ENCODE peak calls at places on chromosomes 13 and 19, in seven cellular contexts. One of them, this sample, is unnamed.
A peak's percentile ranks its signal among the peaks of the same experiment; 100 is the strongest.

GRCh38 chr13:70043685-70044084 is 63.9 kb upstream of the ATXN8OS start:
- DNase-seq in neural crest cell: no peak
- DNase-seq in sigmoid colon: no peak
- DNase-seq in adrenal gland: no peak
- DNase-seq in heart right ventricle: no peak
- DNase-seq in retinal pigment epithelial cell: no peak
- DNase-seq in GM20000: peak; percentile 6
- DNase-seq in this sample: peak; percentile 5

GRCh38 chr19:11251650-11252314 is 10.5 kb downstream of the DOCK6 start:
- DNase-seq in GM20000: no peak
- DNase-seq in neural crest cell: no peak
- DNase-seq in adrenal gland: no peak
- DNase-seq in heart right ventricle: no peak
- DNase-seq in retinal pigment epithelial cell: no peak
- DNase-seq in sigmoid colon: no peak
- DNase-seq in this sample: no peak

GRCh38 chr19:29690842-29691241 is 24.2 kb downstream of the C19orf12 start:
- DNase-seq in adrenal gland: no peak
- DNase-seq in sigmoid colon: no peak
- DNase-seq in neural crest cell: no peak
- DNase-seq in GM20000: peak; percentile 65
- DNase-seq in heart right ventricle: no peak
- DNase-seq in retinal pigment epithelial cell: no peak
- DNase-seq in this sample: no peak

GRCh38 chr13:21014139-21014665 is 47.2 kb downstream of the LATS2 start:
- DNase-seq in sigmoid colon: no peak
- DNase-seq in adrenal gland: no peak
- DNase-seq in retinal pigment epithelial cell: no peak
- DNase-seq in GM20000: no peak
- DNase-seq in heart right ventricle: no peak
- DNase-seq in neural crest cell: no peak
- DNase-seq in this sample: no peak

GRCh38 chr13:79392882-79393563 is 13.0 kb downstream of the RBM26 start:
- DNase-seq in GM20000: no peak
- DNase-seq in neural crest cell: no peak
- DNase-seq in sigmoid colon: no peak
- DNase-seq in heart right ventricle: no peak
- DNase-seq in adrenal gland: no peak
- DNase-seq in retinal pigment epithelial cell: no peak
- DNase-seq in this sample: no peak

GRCh38 chr19:56332695-56333094 is 18.1 kb upstream of the ZSCAN5A start:
- DNase-seq in GM20000: no peak
- DNase-seq in heart right ventricle: no peak
- DNase-seq in neural crest cell: no peak
- DNase-seq in adrenal gland: no peak
- DNase-seq in retinal pigment epithelial cell: no peak
- DNase-seq in sigmoid colon: no peak
- DNase-seq in this sample: no peak

GRCh38 chr19:15399234-15399515 is 19.6 kb upstream of the AKAP8 start:
- DNase-seq in GM20000: no peak
- DNase-seq in retinal pigment epithelial cell: no peak
- DNase-seq in neural crest cell: no peak
- DNase-seq in sigmoid colon: peak; percentile 41
- DNase-seq in heart right ventricle: no peak
- DNase-seq in adrenal gland: no peak
- DNase-seq in this sample: no peak

GRCh38 chr19:33763661-33764343 is 32.9 kb upstream of the KCTD15 start:
- DNase-seq in GM20000: no peak
- DNase-seq in neural crest cell: no peak
- DNase-seq in adrenal gland: no peak
- DNase-seq in heart right ventricle: no peak
- DNase-seq in sigmoid colon: no peak
- DNase-seq in retinal pigment epithelial cell: no peak
- DNase-seq in this sample: no peak

GRCh38 chr13:35157143-35157755 is 215.2 kb downstream of the NBEA start:
- DNase-seq in sigmoid colon: no peak
- DNase-seq in neural crest cell: peak; percentile 39
- DNase-seq in GM20000: peak; percentile 29
- DNase-seq in retinal pigment epithelial cell: peak; percentile 38
- DNase-seq in adrenal gland: peak; percentile 23
- DNase-seq in heart right ventricle: no peak
- DNase-seq in this sample: peak; percentile 38

GRCh38 chr19:20325151-20325550 is 158.1 kb downstream of the ZNF486 start:
- DNase-seq in retinal pigment epithelial cell: no peak
- DNase-seq in neural crest cell: no peak
- DNase-seq in GM20000: no peak
- DNase-seq in sigmoid colon: no peak
- DNase-seq in adrenal gland: no peak
- DNase-seq in heart right ventricle: no peak
- DNase-seq in this sample: no peak

GRCh38 chr19:46137915-46138473 is 10.0 kb upstream of the IGFL2 start:
- DNase-seq in heart right ventricle: no peak
- DNase-seq in retinal pigment epithelial cell: no peak
- DNase-seq in GM20000: no peak
- DNase-seq in sigmoid colon: no peak
- DNase-seq in adrenal gland: no peak
- DNase-seq in neural crest cell: no peak
- DNase-seq in this sample: no peak

GRCh38 chr19:1469936-1470863 is 8.8 kb downstream of the C19orf25 start:
- DNase-seq in heart right ventricle: peak; percentile 59
- DNase-seq in GM20000: peak; percentile 89
- DNase-seq in neural crest cell: no peak
- DNase-seq in retinal pigment epithelial cell: no peak
- DNase-seq in sigmoid colon: no peak
- DNase-seq in adrenal gland: no peak
- DNase-seq in this sample: peak; percentile 88

GRCh38 chr19:30609656-30610270 is 237.6 kb downstream of the ZNF536 start:
- DNase-seq in heart right ventricle: no peak
- DNase-seq in adrenal gland: no peak
- DNase-seq in retinal pigment epithelial cell: no peak
- DNase-seq in neural crest cell: no peak
- DNase-seq in GM20000: no peak
- DNase-seq in sigmoid colon: no peak
- DNase-seq in this sample: no peak

GRCh38 chr13:41061914-41062837 is 867 bp downstream of the WBP4 start:
- DNase-seq in neural crest cell: no peak
- DNase-seq in sigmoid colon: no peak
- DNase-seq in adrenal gland: no peak
- DNase-seq in GM20000: peak; percentile 61
- DNase-seq in heart right ventricle: no peak
- DNase-seq in retinal pigment epithelial cell: no peak
- DNase-seq in this sample: no peak

GRCh38 chr13:41059466-41059865 is 1.8 kb upstream of the WBP4 start:
- DNase-seq in neural crest cell: no peak
- DNase-seq in heart right ventricle: no peak
- DNase-seq in adrenal gland: no peak
- DNase-seq in GM20000: no peak
- DNase-seq in sigmoid colon: no peak
- DNase-seq in retinal pigment epithelial cell: no peak
- DNase-seq in this sample: no peak

GRCh38 chr13:41060723-41061074 is 610 bp upstream of the WBP4 start:
- DNase-seq in neural crest cell: peak; percentile 78
- DNase-seq in adrenal gland: peak; percentile 83
- DNase-seq in sigmoid colon: peak; percentile 90
- DNase-seq in heart right ventricle: peak; percentile 82
- DNase-seq in GM20000: peak; percentile 75
- DNase-seq in retinal pigment epithelial cell: no peak
- DNase-seq in this sample: peak; percentile 70

GRCh38 chr13:41059896-41060722 is 1.2 kb upstream of the WBP4 start:
- DNase-seq in retinal pigment epithelial cell: no peak
- DNase-seq in heart right ventricle: peak; percentile 88
- DNase-seq in sigmoid colon: peak; percentile 96
- DNase-seq in GM20000: peak; percentile 83
- DNase-seq in neural crest cell: peak; percentile 80
- DNase-seq in adrenal gland: peak; percentile 94
- DNase-seq in this sample: peak; percentile 78

DNA sequence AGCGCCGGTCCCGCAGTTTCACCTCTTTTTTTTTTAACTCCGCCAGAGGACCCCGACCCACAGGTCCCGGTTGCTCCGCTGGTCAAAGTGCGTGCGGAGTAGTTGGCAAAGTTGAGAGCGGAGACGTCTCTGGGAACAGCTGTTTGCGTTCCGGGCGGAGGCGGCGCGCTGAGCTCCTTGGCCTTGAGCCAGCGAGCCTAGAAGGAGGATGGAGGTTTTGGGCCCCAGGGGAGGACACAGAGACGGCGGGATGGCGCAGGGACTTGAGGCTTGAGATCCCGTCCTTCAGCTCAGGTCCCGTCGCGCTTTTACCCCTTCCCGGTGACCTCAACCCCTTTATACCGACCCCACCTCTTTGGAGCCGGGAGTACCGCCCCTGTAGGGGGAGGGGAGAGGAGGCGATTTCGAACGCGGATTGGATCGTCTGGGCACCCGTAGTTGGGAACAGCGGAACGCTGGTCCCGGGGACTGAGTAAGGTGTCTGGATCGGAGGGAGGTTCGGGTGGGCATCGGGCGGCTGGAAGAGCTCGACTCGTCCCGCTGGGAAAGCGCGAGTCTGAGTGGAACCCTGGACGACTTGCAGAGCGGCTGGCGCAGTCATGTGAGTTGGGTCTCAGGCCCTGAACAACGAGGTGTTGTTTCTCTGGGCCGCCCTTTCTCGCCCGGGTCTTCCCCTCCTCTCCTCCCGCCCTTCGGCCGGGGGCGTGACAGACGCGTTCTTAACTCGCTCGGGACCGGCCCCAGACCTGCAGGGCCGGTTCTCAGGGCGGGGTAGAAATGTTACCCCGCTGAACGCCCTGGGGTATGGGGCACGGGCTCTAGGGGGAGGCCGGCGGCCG is at the start of gene WBP4:
- DNase-seq in neural crest cell: peak; percentile 94
- DNase-seq in adrenal gland: peak; percentile 96
- DNase-seq in GM20000: peak; percentile 88
- DNase-seq in retinal pigment epithelial cell: peak; percentile 81
- DNase-seq in heart right ventricle: peak; percentile 94
- DNase-seq in sigmoid colon: peak; percentile 97
- DNase-seq in this sample: peak; percentile 90
- TF ChIP-seq CTCF in neural crest cell: no peak
- TF ChIP-seq CTCF in adrenal gland: no peak
- TF ChIP-seq CTCF in GM20000: no peak
- TF ChIP-seq CTCF in retinal pigment epithelial cell: peak; percentile 20
- TF ChIP-seq CTCF in heart right ventricle: no peak
- TF ChIP-seq CTCF in sigmoid colon: no peak
- TF ChIP-seq CTCF in this sample: peak; percentile 22

DNA sequence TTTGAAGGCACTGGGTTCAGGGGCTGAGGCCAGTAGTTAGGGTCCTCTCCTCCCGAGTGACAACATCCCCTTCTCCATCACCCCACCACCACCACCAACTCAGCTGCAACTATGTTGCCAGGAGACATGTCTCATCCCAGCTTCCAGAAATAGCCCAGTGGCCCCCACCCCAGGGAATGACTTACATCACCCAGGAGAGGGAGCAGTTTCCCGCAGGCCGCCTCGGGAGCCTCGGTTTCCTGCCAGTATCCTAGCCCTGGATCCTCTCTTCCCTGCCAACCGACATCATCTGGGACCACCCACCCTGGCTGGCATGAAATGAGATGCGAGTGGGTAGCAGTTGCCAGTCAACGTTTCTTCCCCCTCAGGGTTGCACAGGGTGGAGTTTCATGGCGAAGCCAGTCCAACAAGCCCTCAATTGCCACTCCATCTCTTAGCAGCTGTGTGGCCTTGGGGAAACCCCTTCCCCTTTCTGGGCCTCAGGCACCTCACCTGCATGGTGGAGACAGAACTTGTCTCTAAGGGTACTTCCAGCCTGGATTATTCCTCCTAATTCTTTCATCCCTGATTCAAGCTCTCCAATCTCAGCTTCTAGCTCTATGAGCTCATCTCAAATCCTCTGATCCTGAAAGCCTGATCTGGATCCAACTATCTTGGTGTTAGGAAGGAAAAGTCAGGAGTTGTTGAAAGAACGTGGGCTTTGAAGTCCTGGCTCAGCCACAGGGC is 3.9 kb upstream of the GSK3A start:
- DNase-seq in heart right ventricle: peak; percentile 72
- DNase-seq in neural crest cell: no peak
- DNase-seq in retinal pigment epithelial cell: no peak
- DNase-seq in adrenal gland: peak; percentile 90
- DNase-seq in sigmoid colon: peak; percentile 95
- DNase-seq in GM20000: no peak
- DNase-seq in this sample: no peak
- TF ChIP-seq CTCF in heart right ventricle: peak; percentile 64
- TF ChIP-seq CTCF in neural crest cell: peak; percentile 44
- TF ChIP-seq CTCF in retinal pigment epithelial cell: peak; percentile 74
- TF ChIP-seq CTCF in adrenal gland: peak; percentile 41
- TF ChIP-seq CTCF in sigmoid colon: peak; percentile 71
- TF ChIP-seq CTCF in GM20000: no peak
- TF ChIP-seq CTCF in this sample: no peak

GRCh38 chr19:41089955-41090354 is 1.7 kb downstream of the CYP2A13 start:
- DNase-seq in adrenal gland: no peak
- DNase-seq in GM20000: peak; percentile 1
- DNase-seq in retinal pigment epithelial cell: no peak
- DNase-seq in heart right ventricle: no peak
- DNase-seq in sigmoid colon: no peak
- DNase-seq in neural crest cell: no peak
- DNase-seq in this sample: no peak
- TF ChIP-seq CTCF in adrenal gland: no peak
- TF ChIP-seq CTCF in GM20000: no peak
- TF ChIP-seq CTCF in retinal pigment epithelial cell: no peak
- TF ChIP-seq CTCF in heart right ventricle: no peak
- TF ChIP-seq CTCF in sigmoid colon: no peak
- TF ChIP-seq CTCF in neural crest cell: no peak
- TF ChIP-seq CTCF in this sample: no peak

GRCh38 chr19:8690753-8691539 is 7.6 kb downstream of the ACTL9 start:
- DNase-seq in heart right ventricle: no peak
- DNase-seq in GM20000: no peak
- DNase-seq in sigmoid colon: no peak
- DNase-seq in neural crest cell: no peak
- DNase-seq in retinal pigment epithelial cell: no peak
- DNase-seq in adrenal gland: no peak
- DNase-seq in this sample: no peak
- TF ChIP-seq CTCF in heart right ventricle: no peak
- TF ChIP-seq CTCF in GM20000: no peak
- TF ChIP-seq CTCF in sigmoid colon: no peak
- TF ChIP-seq CTCF in neural crest cell: no peak
- TF ChIP-seq CTCF in retinal pigment epithelial cell: no peak
- TF ChIP-seq CTCF in adrenal gland: no peak
- TF ChIP-seq CTCF in this sample: no peak

This sample was measured in GM13977.